ENCODE peak calls at places on chromosome 5, in nine cellular contexts. S is hypothalamus; V is iris pigment epithelial cell; F is HTR-8/SVneo; Q is stimulated activated CD8-positive, alpha-beta memory T cell treated with anti-CD3 and anti-CD28 coated beads, Interleukin-4, amount 100 ng/mL, for 4 hours; N is Peyer's patch; B is T-helper 1 cell; Z is glutamatergic neuron; X is LoVo. L is an unnamed sample.
A peak's percentile ranks its signal among the peaks of the same experiment; 100 is the strongest.

GRCh38 chr5:101431201-101431600 is 528.1 kb upstream of the ST8SIA4 start:
- DNase-seq in S (no peak), F (no peak), B (no peak), N (no peak), Q (no peak), V (no peak), X (no peak), Z (no peak), L (no peak)

GRCh38 chr5:83405662-83406061 is 65.9 kb upstream of the VCAN start:
- DNase-seq in B (no peak), N (no peak), S (no peak), F (no peak), Q (no peak), X (no peak), Z (no peak), V (no peak), L (no peak)

GRCh38 chr5:68285857-68286611 is 70.5 kb downstream of the PIK3R1 start:
- DNase-seq in S (no peak), N (no peak), Z (no peak), B (no peak), X (peak; percentile 67), F (no peak), V (peak; percentile 68), Q (no peak), L (no peak)

GRCh38 chr5:4374866-4375265 is 765.3 kb upstream of the ADAMTS16 start:
- DNase-seq in Z (no peak), Q (no peak), F (no peak), B (no peak), S (no peak), V (no peak), X (no peak), N (no peak), L (no peak)

GRCh38 chr5:102654559-102655354 is 100.3 kb upstream of the PAM start:
- DNase-seq in S (no peak), Q (no peak), X (no peak), B (no peak), Z (no peak), N (no peak), F (no peak), V (no peak), L (no peak)

GRCh38 chr5:33756481-33756880 is 135.3 kb downstream of the ADAMTS12 start:
- DNase-seq in Q (no peak), X (no peak), V (no peak), F (no peak), Z (no peak), N (no peak), S (no peak), B (no peak), L (no peak)

GRCh38 chr5:60677831-60678664 is 21.9 kb downstream of the DEPDC1B start:
- DNase-seq in Q (no peak), Z (no peak), X (peak; percentile 71), N (peak; percentile 82), F (no peak), V (peak; percentile 57), S (no peak), B (no peak), L (no peak)

GRCh38 chr5:56534102-56534501 is 281.2 kb upstream of the MAP3K1 start:
- DNase-seq in N (peak; percentile 78), F (no peak), Q (no peak), S (no peak), V (peak; percentile 35), B (no peak), X (peak; percentile 85), Z (no peak), L (no peak)

GRCh38 chr5:180128671-180129261 is 57.2 kb upstream of the RNF130 start:
- DNase-seq in X (no peak), F (no peak), Q (no peak), N (no peak), V (no peak), Z (no peak), B (no peak), S (no peak), L (no peak)

GRCh38 chr5:172868436-172868923 is 34.4 kb downstream of the ERGIC1 start:
- DNase-seq in S (no peak), N (no peak), B (no peak), X (no peak), Q (no peak), V (peak; percentile 84), F (peak; percentile 51), Z (no peak), L (no peak)

GRCh38 chr5:86716121-86716520 is 98.4 kb downstream of the COX7C start:
- DNase-seq in N (no peak), B (no peak), V (no peak), Q (no peak), Z (no peak), S (no peak), F (no peak), X (no peak), L (no peak)

GRCh38 chr5:111229871-111230812 is 6.0 kb downstream of the CAMK4 start:
- DNase-seq in S (no peak), V (no peak), B (no peak), Z (no peak), F (no peak), N (no peak), X (no peak), Q (no peak), L (no peak)

GRCh38 chr5:177364159-177364962 is 6.6 kb downstream of the RGS14 start:
- DNase-seq in X (no peak), N (no peak), S (no peak), F (no peak), V (no peak), Z (no peak), B (no peak), Q (no peak), L (no peak)

GRCh38 chr5:178360231-178360925 is 127.8 kb upstream of the PHYKPL start:
- DNase-seq in Q (no peak), S (no peak), Z (no peak), V (no peak), N (no peak), B (no peak), X (no peak), F (no peak), L (no peak)

GRCh38 chr5:3993856-3994473 is 398.3 kb downstream of the IRX1 start:
- DNase-seq in V (no peak), X (no peak), Q (no peak), Z (no peak), F (no peak), S (no peak), B (no peak), N (no peak), L (no peak)

GRCh38 chr5:115758356-115758755 is 58.1 kb downstream of the CDO1 start:
- DNase-seq in Z (no peak), S (no peak), F (no peak), V (peak; percentile 5), N (no peak), B (no peak), X (no peak), Q (no peak), L (no peak)

GRCh38 chr5:178351950-178352349 is 119.3 kb upstream of the PHYKPL start:
- DNase-seq in N (no peak), B (no peak), Q (no peak), S (no peak), F (no peak), X (no peak), V (no peak), Z (no peak), L (no peak)

GRCh38 chr5:144206136-144206535 is 35.5 kb downstream of the KCTD16 start:
- DNase-seq in Q (no peak), S (no peak), N (no peak), V (no peak), F (no peak), Z (no peak), B (no peak), X (no peak), L (no peak)

L was measured in sciatic nerve.